ENCODE peak calls at places on chromosome 2, in six cellular contexts. One of them, this sample, is unnamed.
A peak's percentile ranks its signal among the peaks of the same experiment; 100 is the strongest.

GRCh38 chr2:202824901-202825300 is 46.7 kb downstream of the ICA1L start:
- DNase-seq in endothelial cell: no peak
- DNase-seq in AG04450: no peak
- DNase-seq in stimulated activated CD4-positive, alpha-beta T cell treated with anti-CD3 and anti-CD28 coated beads, Interleukin-2, amount 100 ng/mL, for 24 hours: no peak
- DNase-seq in posterior vena cava: no peak
- DNase-seq in cardiac septum: no peak
- DNase-seq in this sample: no peak

GRCh38 chr2:42376758-42377157 is 15.7 kb upstream of the COX7A2L start:
- DNase-seq in AG04450: no peak
- DNase-seq in posterior vena cava: no peak
- DNase-seq in endothelial cell: no peak
- DNase-seq in cardiac septum: no peak
- DNase-seq in stimulated activated CD4-positive, alpha-beta T cell treated with anti-CD3 and anti-CD28 coated beads, Interleukin-2, amount 100 ng/mL, for 24 hours: no peak
- DNase-seq in this sample: no peak

GRCh38 chr2:11398710-11399109 is 54.3 kb upstream of the ROCK2 start:
- DNase-seq in cardiac septum: no peak
- DNase-seq in endothelial cell: no peak
- DNase-seq in stimulated activated CD4-positive, alpha-beta T cell treated with anti-CD3 and anti-CD28 coated beads, Interleukin-2, amount 100 ng/mL, for 24 hours: no peak
- DNase-seq in posterior vena cava: no peak
- DNase-seq in AG04450: no peak
- DNase-seq in this sample: no peak

GRCh38 chr2:241558532-241559488 is at the start of gene BOK:
- DNase-seq in AG04450: no peak
- DNase-seq in cardiac septum: no peak
- DNase-seq in stimulated activated CD4-positive, alpha-beta T cell treated with anti-CD3 and anti-CD28 coated beads, Interleukin-2, amount 100 ng/mL, for 24 hours: no peak
- DNase-seq in posterior vena cava: no peak
- DNase-seq in endothelial cell: peak; percentile 76
- DNase-seq in this sample: peak; percentile 61

GRCh38 chr2:42827647-42828486 is 35.5 kb upstream of the HAAO start:
- DNase-seq in posterior vena cava: peak; percentile 98
- DNase-seq in endothelial cell: peak; percentile 92
- DNase-seq in cardiac septum: peak; percentile 96
- DNase-seq in AG04450: peak; percentile 63
- DNase-seq in stimulated activated CD4-positive, alpha-beta T cell treated with anti-CD3 and anti-CD28 coated beads, Interleukin-2, amount 100 ng/mL, for 24 hours: peak; percentile 89
- DNase-seq in this sample: peak; percentile 72

GRCh38 chr2:225282858-225283693 is 116.4 kb upstream of the NYAP2 start:
- DNase-seq in posterior vena cava: no peak
- DNase-seq in endothelial cell: peak; percentile 49
- DNase-seq in AG04450: no peak
- DNase-seq in stimulated activated CD4-positive, alpha-beta T cell treated with anti-CD3 and anti-CD28 coated beads, Interleukin-2, amount 100 ng/mL, for 24 hours: peak; percentile 19
- DNase-seq in cardiac septum: no peak
- DNase-seq in this sample: peak; percentile 35

GRCh38 chr2:166338831-166339339 is 36.9 kb downstream of the SCN9A start:
- DNase-seq in endothelial cell: no peak
- DNase-seq in AG04450: no peak
- DNase-seq in posterior vena cava: no peak
- DNase-seq in cardiac septum: no peak
- DNase-seq in stimulated activated CD4-positive, alpha-beta T cell treated with anti-CD3 and anti-CD28 coated beads, Interleukin-2, amount 100 ng/mL, for 24 hours: no peak
- DNase-seq in this sample: no peak

GRCh38 chr2:195613922-195614321 is 43.1 kb upstream of the SLC39A10 start:
- DNase-seq in posterior vena cava: no peak
- DNase-seq in endothelial cell: no peak
- DNase-seq in stimulated activated CD4-positive, alpha-beta T cell treated with anti-CD3 and anti-CD28 coated beads, Interleukin-2, amount 100 ng/mL, for 24 hours: no peak
- DNase-seq in cardiac septum: no peak
- DNase-seq in AG04450: peak; percentile 77
- DNase-seq in this sample: peak; percentile 22

GRCh38 chr2:28273751-28274150 is 118.9 kb upstream of the FOSL2 start:
- DNase-seq in posterior vena cava: no peak
- DNase-seq in AG04450: no peak
- DNase-seq in cardiac septum: no peak
- DNase-seq in stimulated activated CD4-positive, alpha-beta T cell treated with anti-CD3 and anti-CD28 coated beads, Interleukin-2, amount 100 ng/mL, for 24 hours: no peak
- DNase-seq in endothelial cell: no peak
- DNase-seq in this sample: no peak

GRCh38 chr2:58594175-58594574 is 353.1 kb upstream of the FANCL start:
- DNase-seq in cardiac septum: no peak
- DNase-seq in stimulated activated CD4-positive, alpha-beta T cell treated with anti-CD3 and anti-CD28 coated beads, Interleukin-2, amount 100 ng/mL, for 24 hours: no peak
- DNase-seq in AG04450: no peak
- DNase-seq in posterior vena cava: no peak
- DNase-seq in endothelial cell: peak; percentile 5
- DNase-seq in this sample: peak; percentile 20

GRCh38 chr2:181832015-181832414 is 59.5 kb upstream of the ITPRID2 start:
- DNase-seq in stimulated activated CD4-positive, alpha-beta T cell treated with anti-CD3 and anti-CD28 coated beads, Interleukin-2, amount 100 ng/mL, for 24 hours: no peak
- DNase-seq in AG04450: no peak
- DNase-seq in endothelial cell: no peak
- DNase-seq in cardiac septum: no peak
- DNase-seq in posterior vena cava: no peak
- DNase-seq in this sample: no peak

GRCh38 chr2:44918095-44918775 is 23.3 kb upstream of the SIX3 start:
- DNase-seq in posterior vena cava: no peak
- DNase-seq in AG04450: no peak
- DNase-seq in endothelial cell: no peak
- DNase-seq in stimulated activated CD4-positive, alpha-beta T cell treated with anti-CD3 and anti-CD28 coated beads, Interleukin-2, amount 100 ng/mL, for 24 hours: no peak
- DNase-seq in cardiac septum: no peak
- DNase-seq in this sample: no peak

GRCh38 chr2:20456049-20456665 is 9.3 kb downstream of the RHOB start:
- DNase-seq in cardiac septum: no peak
- DNase-seq in posterior vena cava: no peak
- DNase-seq in endothelial cell: no peak
- DNase-seq in AG04450: no peak
- DNase-seq in stimulated activated CD4-positive, alpha-beta T cell treated with anti-CD3 and anti-CD28 coated beads, Interleukin-2, amount 100 ng/mL, for 24 hours: no peak
- DNase-seq in this sample: no peak

GRCh38 chr2:68282814-68283812 is 30.8 kb upstream of the PPP3R1 start:
- DNase-seq in AG04450: no peak
- DNase-seq in posterior vena cava: no peak
- DNase-seq in stimulated activated CD4-positive, alpha-beta T cell treated with anti-CD3 and anti-CD28 coated beads, Interleukin-2, amount 100 ng/mL, for 24 hours: no peak
- DNase-seq in endothelial cell: no peak
- DNase-seq in cardiac septum: no peak
- DNase-seq in this sample: peak; percentile 8

GRCh38 chr2:144458536-144458935 is 61.4 kb downstream of the ZEB2 start:
- DNase-seq in AG04450: no peak
- DNase-seq in endothelial cell: no peak
- DNase-seq in posterior vena cava: no peak
- DNase-seq in cardiac septum: no peak
- DNase-seq in stimulated activated CD4-positive, alpha-beta T cell treated with anti-CD3 and anti-CD28 coated beads, Interleukin-2, amount 100 ng/mL, for 24 hours: no peak
- DNase-seq in this sample: no peak

GRCh38 chr2:171523339-171523931 is 1.2 kb downstream of the CYBRD1 start:
- DNase-seq in AG04450: no peak
- DNase-seq in endothelial cell: peak; percentile 68
- DNase-seq in stimulated activated CD4-positive, alpha-beta T cell treated with anti-CD3 and anti-CD28 coated beads, Interleukin-2, amount 100 ng/mL, for 24 hours: no peak
- DNase-seq in posterior vena cava: peak; percentile 93
- DNase-seq in cardiac septum: peak; percentile 91
- DNase-seq in this sample: no peak

GRCh38 chr2:20488136-20488705 is 41.3 kb downstream of the RHOB start:
- DNase-seq in AG04450: no peak
- DNase-seq in posterior vena cava: peak; percentile 80
- DNase-seq in endothelial cell: no peak
- DNase-seq in cardiac septum: peak; percentile 67
- DNase-seq in stimulated activated CD4-positive, alpha-beta T cell treated with anti-CD3 and anti-CD28 coated beads, Interleukin-2, amount 100 ng/mL, for 24 hours: no peak
- DNase-seq in this sample: no peak

GRCh38 chr2:105143467-105144127 is 97.9 kb upstream of the GPR45 start:
- DNase-seq in cardiac septum: no peak
- DNase-seq in posterior vena cava: no peak
- DNase-seq in stimulated activated CD4-positive, alpha-beta T cell treated with anti-CD3 and anti-CD28 coated beads, Interleukin-2, amount 100 ng/mL, for 24 hours: peak; percentile 21
- DNase-seq in AG04450: no peak
- DNase-seq in endothelial cell: peak; percentile 22
- DNase-seq in this sample: no peak

GRCh38 chr2:119431155-119431975 is at the start of gene TMEM37:
- DNase-seq in posterior vena cava: peak; percentile 89
- DNase-seq in AG04450: no peak
- DNase-seq in stimulated activated CD4-positive, alpha-beta T cell treated with anti-CD3 and anti-CD28 coated beads, Interleukin-2, amount 100 ng/mL, for 24 hours: no peak
- DNase-seq in cardiac septum: no peak
- DNase-seq in endothelial cell: peak; percentile 75
- DNase-seq in this sample: peak; percentile 78

GRCh38 chr2:64873472-64873924 is 115.7 kb upstream of the SLC1A4 start:
- DNase-seq in cardiac septum: peak; percentile 93
- DNase-seq in posterior vena cava: peak; percentile 94
- DNase-seq in AG04450: no peak
- DNase-seq in endothelial cell: peak; percentile 92
- DNase-seq in stimulated activated CD4-positive, alpha-beta T cell treated with anti-CD3 and anti-CD28 coated beads, Interleukin-2, amount 100 ng/mL, for 24 hours: peak; percentile 87
- DNase-seq in this sample: no peak